ENCODE peak calls at places on chromosomes 11 and 22, in nine cellular contexts. N is retinal pigment epithelial cell, S is H9, O is left lung, R is adrenal gland, B is lower leg skin, M is GM23338, D is body of pancreas, G is GM13977. I is an unnamed sample.

GRCh38 chr11:11493698-11494097 is 128.1 kb downstream of the GALNT18 start:
- DNase-seq in N (no peak), S (no peak), O (no peak), R (no peak), B (no peak), M (no peak), D (no peak), G (no peak), I (no peak)

GRCh38 chr22:19718255-19719054 is 4.2 kb downstream of the SEPTIN5 start:
- DNase-seq in N (no peak), S (no peak), O (no peak), R (no peak), B (no peak), M (no peak), D (no peak), G (no peak), I (no peak)

GRCh38 chr11:75553182-75553581 is 8.9 kb upstream of the SERPINH1 start:
- DNase-seq in N (no peak), S (no peak), O (no peak), R (no peak), B (no peak), M (no peak), D (no peak), G (no peak), I (no peak)

GRCh38 chr11:68651208-68651984 is 32.9 kb upstream of the GAL start:
- DNase-seq in N (no peak), S (no peak), O (no peak), R (no peak), B (no peak), M (peak), D (no peak), G (no peak), I (peak)

GRCh38 chr11:71078482-71078881 is 173.9 kb downstream of the SHANK2 start:
- DNase-seq in N (no peak), S (no peak), O (no peak), R (no peak), B (no peak), M (peak), D (no peak), G (no peak), I (peak)

GRCh38 chr11:72703281-72704008 is 29.2 kb upstream of the PDE2A start:
- DNase-seq in N (no peak), S (no peak), O (no peak), R (peak), B (no peak), M (no peak), D (no peak), G (no peak), I (no peak)

GRCh38 chr22:23280356-23281052 is 100.2 kb downstream of the BCR start:
- DNase-seq in N (no peak), S (no peak), O (no peak), R (no peak), B (no peak), M (no peak), D (no peak), G (no peak), I (no peak)

GRCh38 chr22:33537059-33537458 is 383.2 kb downstream of the LARGE1 start:
- DNase-seq in N (no peak), S (no peak), O (no peak), R (no peak), B (no peak), M (no peak), D (no peak), G (no peak), I (no peak)

GRCh38 chr11:36123353-36124220 is 165.6 kb downstream of the COMMD9 start:
- DNase-seq in N (no peak), S (no peak), O (no peak), R (no peak), B (no peak), M (no peak), D (no peak), G (no peak), I (no peak)

GRCh38 chr11:34656062-34656720 is 35.3 kb downstream of the EHF start:
- DNase-seq in N (no peak), S (no peak), O (no peak), R (no peak), B (no peak), M (no peak), D (no peak), G (no peak), I (peak)

GRCh38 chr11:28697920-28698827 is 590.0 kb downstream of the METTL15 start:
- DNase-seq in N (no peak), S (peak), O (peak), R (peak), B (peak), M (peak), D (peak), G (no peak), I (peak)

GRCh38 chr22:22110548-22111266 is 128.1 kb upstream of the TOP3B start:
- DNase-seq in N (peak), S (peak), O (no peak), R (peak), B (no peak), M (peak), D (peak), G (peak), I (peak)
- TF ChIP-seq CTCF in N (peak), S (peak), O (peak), R (no peak), B (no peak), M (peak), D (peak), G (peak), I (peak)

GRCh38 chr11:2929880-2930704 is 872 bp upstream of the PHLDA2 start:
- DNase-seq in N (no peak), S (peak), O (peak), R (no peak), B (no peak), M (peak), D (peak), G (peak), I (peak)

GRCh38 chr11:2929511-2929879 is 275 bp upstream of the PHLDA2 start:
- DNase-seq in N (no peak), S (no peak), O (peak), R (peak), B (peak), M (no peak), D (peak), G (peak), I (peak)

GRCh38 chr11:2931416-2931746 is 2.2 kb upstream of the PHLDA2 start:
- DNase-seq in N (no peak), S (no peak), O (no peak), R (no peak), B (no peak), M (no peak), D (no peak), G (no peak), I (no peak)

GRCh38 chr11:2931771-2932738 is 2.8 kb upstream of the PHLDA2 start:
- DNase-seq in N (no peak), S (no peak), O (peak), R (no peak), B (no peak), M (no peak), D (no peak), G (peak), I (peak)

GRCh38 chr11:2930705-2931415 is 1.6 kb upstream of the PHLDA2 start:
- DNase-seq in N (no peak), S (peak), O (peak), R (peak), B (no peak), M (peak), D (peak), G (peak), I (peak)
- TF ChIP-seq CTCF in N (peak), S (peak), O (peak), R (peak), B (no peak), M (peak), D (peak), G (peak), I (peak)

GRCh38 chr11:44659641-44660040 is 67.1 kb upstream of the TSPAN18 start:
- DNase-seq in N (no peak), S (no peak), O (no peak), R (no peak), B (no peak), M (no peak), D (no peak), G (no peak), I (no peak)

GRCh38 chr11:44661311-44661717 is 65.4 kb upstream of the TSPAN18 start:
- DNase-seq in N (no peak), S (no peak), O (no peak), R (peak), B (no peak), M (no peak), D (no peak), G (no peak), I (no peak)

GRCh38 chr11:44654057-44654456 is 72.7 kb upstream of the TSPAN18 start:
- DNase-seq in N (no peak), S (no peak), O (no peak), R (no peak), B (no peak), M (no peak), D (no peak), G (no peak), I (no peak)

GRCh38 chr11:44654596-44654995 is 72.2 kb upstream of the TSPAN18 start:
- DNase-seq in N (no peak), S (no peak), O (no peak), R (no peak), B (no peak), M (no peak), D (no peak), G (no peak), I (no peak)

DNA sequence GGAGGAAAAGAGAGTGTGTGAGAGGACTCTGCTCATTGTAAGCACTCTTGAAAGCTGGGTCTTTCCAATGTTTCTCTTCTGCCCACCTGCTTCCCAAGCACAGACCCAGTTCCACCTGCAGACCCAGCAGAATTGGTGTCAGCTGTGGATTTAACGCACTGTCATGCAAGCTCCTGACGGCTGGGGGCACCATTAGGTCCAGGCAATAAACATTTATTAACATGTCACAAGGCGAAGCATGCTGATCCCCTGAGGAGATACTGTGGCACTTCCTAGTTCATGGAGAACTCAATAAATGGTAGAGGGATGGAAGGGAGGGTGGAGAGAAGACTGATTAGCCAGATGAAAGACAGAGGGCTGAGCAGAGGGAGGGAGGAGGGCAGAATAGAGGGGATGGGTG is 68.3 kb upstream of the TSPAN18 start:
- DNase-seq in N (no peak), S (peak), O (no peak), R (peak), B (no peak), M (peak), D (no peak), G (peak), I (no peak)
- TF ChIP-seq CTCF in N (peak), S (peak), O (no peak), R (no peak), B (no peak), M (peak), D (no peak), G (peak), I (no peak)

GRCh38 chr11:47248664-47249377 is at the start of gene ACP2:
- DNase-seq in N (peak), S (peak), O (peak), R (peak), B (peak), M (peak), D (peak), G (peak), I (peak)
- TF ChIP-seq CTCF in N (peak), S (peak), O (no peak), R (no peak), B (no peak), M (peak), D (peak), G (peak), I (no peak)

GRCh38 chr11:45264839-45265515 is 21.2 kb downstream of the SYT13 start:
- DNase-seq in N (peak), S (no peak), O (no peak), R (no peak), B (no peak), M (no peak), D (no peak), G (no peak), I (peak)

GRCh38 chr11:45265963-45266692 is 20.0 kb downstream of the SYT13 start:
- DNase-seq in N (no peak), S (no peak), O (no peak), R (no peak), B (no peak), M (no peak), D (no peak), G (no peak), I (no peak)

GRCh38 chr11:45267660-45268340 is 18.3 kb downstream of the SYT13 start:
- DNase-seq in N (no peak), S (no peak), O (no peak), R (no peak), B (no peak), M (no peak), D (no peak), G (no peak), I (no peak)

GRCh38 chr11:45269678-45270077 is 16.5 kb downstream of the SYT13 start:
- DNase-seq in N (no peak), S (no peak), O (no peak), R (no peak), B (no peak), M (no peak), D (no peak), G (no peak), I (no peak)

GRCh38 chr11:45266693-45267451 is 19.3 kb downstream of the SYT13 start:
- DNase-seq in N (no peak), S (peak), O (no peak), R (no peak), B (no peak), M (peak), D (no peak), G (peak), I (no peak)
- TF ChIP-seq CTCF in N (peak), S (peak), O (no peak), R (no peak), B (no peak), M (peak), D (no peak), G (peak), I (peak)

DNA sequence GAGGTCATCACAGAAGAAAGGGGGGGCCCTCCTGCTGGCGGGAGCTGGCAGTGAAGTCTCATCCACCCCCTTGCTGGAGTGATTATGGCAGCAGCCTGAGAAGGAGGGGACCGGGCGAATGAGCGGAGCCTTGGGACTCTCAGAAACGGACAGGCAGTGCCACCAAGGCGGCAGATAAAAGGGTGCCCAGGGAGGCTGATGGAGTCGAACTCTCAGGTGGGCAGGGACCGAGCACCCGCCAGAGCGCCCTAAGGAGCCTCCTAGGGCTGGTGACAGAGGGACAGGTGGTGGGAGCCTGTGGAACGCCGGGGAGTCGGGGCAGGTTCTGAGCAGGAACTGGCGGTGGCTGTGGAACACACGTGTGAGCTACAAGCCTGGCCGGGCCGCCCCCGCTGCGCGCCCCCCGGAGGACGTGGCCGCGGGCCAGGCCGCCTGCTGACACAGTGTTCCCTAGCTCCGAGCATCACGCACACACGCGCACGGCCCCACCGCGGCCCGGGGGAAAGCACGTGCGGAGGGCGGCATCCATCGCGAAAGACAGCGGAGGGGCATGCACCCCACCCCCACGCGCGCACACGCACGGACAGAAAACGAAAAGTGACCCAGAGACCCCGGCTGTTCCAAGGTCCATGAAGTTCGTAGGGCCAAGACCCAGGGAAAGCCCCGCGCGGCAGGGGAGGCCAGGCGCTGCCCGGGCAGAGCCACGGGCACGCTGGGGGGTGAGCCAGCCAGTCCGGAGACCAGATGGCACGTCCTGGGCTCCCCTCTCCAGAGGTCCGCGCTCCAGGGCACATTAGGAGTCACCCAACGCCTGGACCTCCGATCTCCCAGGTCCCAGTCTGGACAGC is 1.0 kb downstream of the VWCE start:
- DNase-seq in N (no peak), S (peak), O (no peak), R (peak), B (peak), M (peak), D (peak), G (peak), I (peak)
- TF ChIP-seq CTCF in N (peak), S (peak), O (no peak), R (no peak), B (no peak), M (peak), D (no peak), G (peak), I (no peak)

GRCh38 chr11:18416459-18416858 is 4.3 kb downstream of the LDHC start:
- DNase-seq in N (no peak), S (no peak), O (no peak), R (no peak), B (no peak), M (no peak), D (no peak), G (no peak), I (no peak)
- TF ChIP-seq CTCF in N (no peak), S (no peak), O (no peak), R (no peak), B (no peak), M (no peak), D (no peak), G (no peak), I (no peak)

GRCh38 chr22:37549704-37550059 is 10.6 kb upstream of the CDC42EP1 start:
- DNase-seq in N (peak), S (no peak), O (peak), R (peak), B (no peak), M (no peak), D (peak), G (no peak), I (no peak)
- TF ChIP-seq CTCF in N (peak), S (peak), O (no peak), R (peak), B (no peak), M (peak), D (peak), G (no peak), I (no peak)

DNA sequence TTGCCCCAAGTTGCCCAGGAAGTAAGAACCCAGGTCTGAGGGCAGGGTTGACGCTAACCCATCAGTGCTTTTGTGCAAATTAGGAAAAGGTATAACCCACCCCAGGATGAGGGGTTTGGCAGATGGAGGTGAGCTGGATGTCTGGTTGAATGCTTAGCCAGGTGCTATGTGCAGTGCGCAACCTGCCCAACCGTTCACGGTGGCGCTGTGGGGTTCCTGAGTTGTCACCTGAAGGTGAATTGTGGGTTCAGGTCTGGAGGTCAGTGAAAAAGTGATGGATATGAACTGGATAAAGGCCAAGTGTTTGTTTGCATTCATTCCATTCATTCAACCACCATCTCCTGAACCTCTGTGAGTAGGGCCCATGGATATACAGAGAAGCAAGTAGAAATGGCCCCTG is 14.3 kb upstream of the LGALS2 start:
- DNase-seq in N (no peak), S (no peak), O (no peak), R (no peak), B (no peak), M (no peak), D (no peak), G (no peak), I (no peak)
- TF ChIP-seq CTCF in N (no peak), S (peak), O (no peak), R (no peak), B (no peak), M (peak), D (no peak), G (no peak), I (no peak)